ENCODE peak calls at places on chromosomes 6 and 20, in five cellular contexts. One of them, this sample, is unnamed. For H3K4me1, the result is how much of the 10 kb centered on the place peaks cover.

GRCh38 chr6:170235726-170236125 is 55.2 kb downstream of the DLL1 start:
- DNase-seq in small intestine: no peak
- DNase-seq in adrenal gland: no peak
- DNase-seq in astrocyte: no peak
- DNase-seq in tibial nerve: no peak
- DNase-seq in this sample: no peak

GRCh38 chr20:62048821-62049291 is 16.8 kb downstream of the TAF4 start:
- DNase-seq in adrenal gland: peak
- DNase-seq in small intestine: no peak
- DNase-seq in astrocyte: no peak
- DNase-seq in tibial nerve: no peak
- DNase-seq in this sample: no peak

GRCh38 chr6:84764332-84765049 is at the start of gene TBX18:
- DNase-seq in small intestine: peak
- DNase-seq in astrocyte: peak
- DNase-seq in tibial nerve: peak
- DNase-seq in adrenal gland: peak
- DNase-seq in this sample: peak

GRCh38 chr6:27829453-27830211 is 82.6 kb downstream of the OR2B2 start:
- DNase-seq in adrenal gland: no peak
- DNase-seq in astrocyte: no peak
- DNase-seq in small intestine: no peak
- DNase-seq in tibial nerve: no peak
- DNase-seq in this sample: no peak

GRCh38 chr6:11526156-11526505 is 11.4 kb upstream of the TMEM170B start:
- DNase-seq in small intestine: no peak
- DNase-seq in adrenal gland: no peak
- DNase-seq in tibial nerve: no peak
- DNase-seq in astrocyte: no peak
- DNase-seq in this sample: no peak

GRCh38 chr6:148747493-148748160 is 797 bp downstream of the UST start:
- DNase-seq in small intestine: peak
- DNase-seq in tibial nerve: peak
- DNase-seq in adrenal gland: peak
- DNase-seq in astrocyte: peak
- DNase-seq in this sample: peak

GRCh38 chr20:47241345-47241781 is 115.1 kb downstream of the ZMYND8 start:
- DNase-seq in tibial nerve: no peak
- DNase-seq in small intestine: peak
- DNase-seq in astrocyte: peak
- DNase-seq in adrenal gland: no peak
- DNase-seq in this sample: no peak

GRCh38 chr6:5950448-5950847 is 56.3 kb downstream of the NRN1 start:
- DNase-seq in tibial nerve: no peak
- DNase-seq in small intestine: no peak
- DNase-seq in astrocyte: peak
- DNase-seq in adrenal gland: no peak
- DNase-seq in this sample: no peak

GRCh38 chr6:154386848-154387717 is 30.5 kb upstream of the IPCEF1 start:
- DNase-seq in astrocyte: peak
- DNase-seq in adrenal gland: no peak
- DNase-seq in small intestine: peak
- DNase-seq in tibial nerve: no peak
- DNase-seq in this sample: no peak

GRCh38 chr6:4164456-4164855 is 29.1 kb upstream of the ECI2 start:
- DNase-seq in astrocyte: no peak
- DNase-seq in tibial nerve: no peak
- DNase-seq in adrenal gland: peak
- DNase-seq in small intestine: no peak
- DNase-seq in this sample: no peak

GRCh38 chr6:4344317-4344899 is 209.0 kb upstream of the ECI2 start:
- DNase-seq in astrocyte: no peak
- DNase-seq in small intestine: no peak
- DNase-seq in adrenal gland: no peak
- DNase-seq in tibial nerve: no peak
- DNase-seq in this sample: no peak

GRCh38 chr20:48238326-48238725 is 453.0 kb upstream of the SULF2 start:
- DNase-seq in adrenal gland: peak
- DNase-seq in small intestine: no peak
- DNase-seq in tibial nerve: no peak
- DNase-seq in astrocyte: peak
- DNase-seq in this sample: no peak

GRCh38 chr6:99467509-99468106 is 42.5 kb upstream of the PNISR start:
- DNase-seq in small intestine: peak
- DNase-seq in astrocyte: peak
- DNase-seq in adrenal gland: no peak
- DNase-seq in tibial nerve: no peak
- DNase-seq in this sample: no peak

GRCh38 chr20:62289898-62290297 is 12.9 kb upstream of the ADRM1 start:
- DNase-seq in adrenal gland: no peak
- DNase-seq in small intestine: no peak
- DNase-seq in tibial nerve: no peak
- DNase-seq in astrocyte: no peak
- DNase-seq in this sample: no peak

GRCh38 chr6:19906161-19906560 is 69.0 kb downstream of the ID4 start:
- DNase-seq in adrenal gland: no peak
- DNase-seq in tibial nerve: no peak
- DNase-seq in astrocyte: peak
- DNase-seq in small intestine: no peak
- DNase-seq in this sample: no peak

GRCh38 chr6:7504041-7504440 is 37.4 kb upstream of the DSP start:
- DNase-seq in small intestine: no peak
- DNase-seq in tibial nerve: no peak
- DNase-seq in adrenal gland: no peak
- DNase-seq in astrocyte: no peak
- DNase-seq in this sample: no peak

GRCh38 chr20:54231006-54231405 is 23.1 kb downstream of the PFDN4 start:
- DNase-seq in adrenal gland: no peak
- DNase-seq in tibial nerve: no peak
- DNase-seq in small intestine: no peak
- DNase-seq in astrocyte: no peak
- DNase-seq in this sample: no peak

GRCh38 chr6:5749016-5749665 is 257.6 kb downstream of the NRN1 start:
- DNase-seq in adrenal gland: no peak
- DNase-seq in small intestine: no peak
- DNase-seq in astrocyte: no peak
- DNase-seq in tibial nerve: no peak
- DNase-seq in this sample: no peak

GRCh38 chr6:100678027-100678426 is 203.1 kb downstream of the ASCC3 start:
- DNase-seq in tibial nerve: no peak
- DNase-seq in small intestine: peak
- DNase-seq in adrenal gland: no peak
- DNase-seq in astrocyte: no peak
- DNase-seq in this sample: no peak

GRCh38 chr20:34578521-34579147 is 20.1 kb downstream of the MAP1LC3A start:
- DNase-seq in tibial nerve: no peak
- DNase-seq in small intestine: no peak
- DNase-seq in adrenal gland: no peak
- DNase-seq in astrocyte: no peak
- DNase-seq in this sample: no peak

GRCh38 chr20:47883186-47883585 is 97.9 kb upstream of the SULF2 start:
- DNase-seq in astrocyte: no peak
- DNase-seq in small intestine: no peak
- DNase-seq in adrenal gland: no peak
- DNase-seq in tibial nerve: no peak
- DNase-seq in this sample: no peak

GRCh38 chr20:4216142-4216735 is 200.9 kb upstream of the RNF24 start:
- DNase-seq in tibial nerve: no peak
- DNase-seq in astrocyte: peak
- DNase-seq in small intestine: no peak
- DNase-seq in adrenal gland: no peak
- DNase-seq in this sample: no peak

GRCh38 chr20:34829191-34829590 is 3.7 kb upstream of the NCOA6 start:
- DNase-seq in tibial nerve: no peak
- DNase-seq in adrenal gland: no peak
- DNase-seq in astrocyte: no peak
- DNase-seq in small intestine: no peak
- DNase-seq in this sample: no peak

GRCh38 chr6:21527731-21528130 is 65.8 kb upstream of the SOX4 start:
- DNase-seq in small intestine: no peak
- DNase-seq in tibial nerve: no peak
- DNase-seq in astrocyte: no peak
- DNase-seq in adrenal gland: no peak
- DNase-seq in this sample: no peak

GRCh38 chr6:6414946-6415345 is 94.5 kb upstream of the F13A1 start:
- DNase-seq in adrenal gland: no peak
- DNase-seq in astrocyte: no peak
- DNase-seq in small intestine: no peak
- DNase-seq in tibial nerve: no peak
- DNase-seq in this sample: no peak

GRCh38 chr20:24112360-24112759 is 123.8 kb upstream of the GGTLC1 start:
- DNase-seq in tibial nerve: no peak
- DNase-seq in adrenal gland: no peak
- DNase-seq in small intestine: no peak
- DNase-seq in astrocyte: no peak
- DNase-seq in this sample: no peak

GRCh38 chr20:61205769-61206168 is 46.3 kb upstream of the CDH4 start:
- DNase-seq in astrocyte: no peak
- DNase-seq in adrenal gland: no peak
- DNase-seq in tibial nerve: no peak
- DNase-seq in small intestine: no peak
- DNase-seq in this sample: no peak

GRCh38 chr20:38094373-38094775 is 60.8 kb downstream of the RPRD1B start:
- DNase-seq in adrenal gland: peak
- DNase-seq in small intestine: peak
- DNase-seq in astrocyte: peak
- DNase-seq in tibial nerve: peak
- DNase-seq in this sample: no peak

GRCh38 chr6:137415834-137416190 is 78.4 kb downstream of the OLIG3 start:
- DNase-seq in small intestine: no peak
- DNase-seq in astrocyte: no peak
- DNase-seq in tibial nerve: no peak
- DNase-seq in adrenal gland: no peak
- DNase-seq in this sample: no peak

DNA sequence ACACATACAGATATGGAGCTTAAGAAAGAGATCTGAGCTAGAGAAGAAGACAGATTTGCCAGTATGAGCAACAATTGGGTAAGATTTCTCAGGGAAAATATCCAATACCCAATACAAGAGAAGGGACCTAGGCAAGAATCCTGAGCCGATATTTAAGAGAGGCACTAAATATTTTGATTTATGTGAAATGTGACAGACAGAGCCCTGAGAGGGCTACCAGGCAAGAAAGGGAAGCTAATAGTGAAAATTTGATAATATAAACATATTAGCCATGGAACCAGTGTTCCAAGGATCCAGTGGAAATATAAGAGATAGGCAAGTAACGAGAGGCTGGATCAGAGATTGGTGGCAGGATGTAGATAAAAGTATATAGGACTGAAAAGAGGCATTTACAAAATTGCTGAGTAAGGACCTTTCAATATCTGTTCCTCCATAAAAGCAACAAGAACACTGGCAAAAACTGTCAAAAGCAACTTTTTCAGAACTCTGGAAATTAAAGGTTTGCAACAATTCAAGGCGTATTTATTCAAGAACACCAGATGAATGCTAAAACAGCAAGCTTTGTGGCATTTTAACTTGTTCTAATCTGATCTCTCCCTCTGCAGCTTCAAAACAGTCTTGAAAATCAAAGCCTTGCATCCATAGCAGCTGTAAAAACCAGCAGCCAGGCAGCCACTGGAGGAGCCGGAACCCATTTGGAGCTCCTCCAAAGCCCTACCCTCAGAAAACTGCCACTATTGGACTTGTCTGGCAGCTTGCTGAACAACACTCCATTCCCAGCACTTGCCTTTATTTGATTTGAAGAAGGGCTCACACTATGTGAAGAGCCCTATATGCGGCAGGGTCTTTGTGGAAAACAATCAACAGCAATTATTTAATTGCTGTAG is 58.8 kb downstream of the REV3L start:
- DNase-seq in adrenal gland: no peak
- DNase-seq in small intestine: peak
- DNase-seq in astrocyte: peak
- DNase-seq in tibial nerve: no peak
- DNase-seq in this sample: no peak
- H3K4me1 ChIP-seq in adrenal gland: under half
- H3K4me1 ChIP-seq in small intestine: under half
- H3K4me1 ChIP-seq in astrocyte: under half
- H3K4me1 ChIP-seq in tibial nerve: under half
- H3K4me1 ChIP-seq in this sample: under half

GRCh38 chr20:44442298-44443070 is 33.2 kb upstream of the TTPAL start:
- DNase-seq in adrenal gland: peak
- DNase-seq in tibial nerve: no peak
- DNase-seq in astrocyte: no peak
- DNase-seq in small intestine: peak
- DNase-seq in this sample: peak
- H3K27ac ChIP-seq in adrenal gland: peak
- H3K27ac ChIP-seq in tibial nerve: peak
- H3K27ac ChIP-seq in astrocyte: no peak
- H3K27ac ChIP-seq in small intestine: peak
- H3K27ac ChIP-seq in this sample: no peak

DNA sequence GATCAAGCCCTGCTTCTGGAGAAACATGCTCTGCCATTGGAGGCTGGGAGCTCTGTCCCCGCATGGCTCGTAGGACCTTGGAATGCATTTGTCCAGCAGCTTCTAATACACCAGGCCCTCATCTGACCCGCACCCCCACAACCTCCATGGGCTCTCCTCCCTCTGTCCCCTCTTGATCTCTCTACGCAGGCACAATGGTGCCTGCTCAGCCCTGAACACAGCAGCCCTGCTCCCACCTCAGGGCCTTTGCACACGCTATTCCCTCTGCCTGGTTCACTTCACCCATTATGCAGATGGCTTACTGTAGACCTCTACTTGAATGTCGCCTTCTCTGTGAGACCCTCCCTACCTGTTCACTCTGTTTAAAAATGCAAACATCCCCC is 27.0 kb upstream of the PTGIS start:
- DNase-seq in astrocyte: no peak
- DNase-seq in adrenal gland: no peak
- DNase-seq in small intestine: no peak
- DNase-seq in tibial nerve: no peak
- DNase-seq in this sample: no peak
- H3K4me1 ChIP-seq in astrocyte: under half
- H3K4me1 ChIP-seq in adrenal gland: under half
- H3K4me1 ChIP-seq in small intestine: under half
- H3K4me1 ChIP-seq in tibial nerve: under half
- H3K4me1 ChIP-seq in this sample: under half

DNA sequence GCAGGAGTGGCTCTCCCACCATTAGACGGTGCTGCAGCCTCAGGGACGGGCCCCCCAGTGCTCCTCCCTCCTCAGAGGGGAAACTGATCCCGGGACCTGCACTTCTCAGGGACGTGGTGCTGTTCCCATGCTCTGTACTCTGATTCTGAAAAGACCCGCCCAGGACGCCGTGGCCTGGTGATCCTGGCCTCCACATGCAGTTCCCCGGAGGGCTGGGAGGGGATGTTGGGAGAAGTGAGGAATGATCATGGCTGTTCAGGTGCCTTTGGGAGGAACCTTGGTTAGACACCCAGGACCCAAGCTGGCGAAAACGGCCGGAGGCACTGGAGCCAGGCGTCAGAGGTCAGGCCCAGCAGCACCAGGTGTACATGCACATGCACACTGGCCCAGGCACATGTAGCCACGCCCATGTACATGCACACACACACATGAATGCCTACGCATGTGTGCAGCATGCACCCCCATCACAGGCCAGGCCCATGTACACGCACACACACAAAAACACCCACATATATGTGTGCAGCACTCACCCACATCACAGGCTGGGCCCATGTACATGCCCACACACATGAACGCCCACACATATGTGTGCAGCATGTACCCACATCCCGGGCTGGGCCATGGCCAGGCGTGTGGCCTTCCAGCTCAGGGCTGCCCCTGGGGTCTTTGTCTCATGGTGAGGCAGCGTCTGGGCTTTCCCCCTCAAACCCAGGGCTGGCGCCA is 52.6 kb upstream of the DACT2 start:
- DNase-seq in tibial nerve: no peak
- DNase-seq in small intestine: no peak
- DNase-seq in astrocyte: no peak
- DNase-seq in adrenal gland: no peak
- DNase-seq in this sample: no peak
- H3K27ac ChIP-seq in tibial nerve: no peak
- H3K27ac ChIP-seq in small intestine: peak
- H3K27ac ChIP-seq in astrocyte: no peak
- H3K27ac ChIP-seq in adrenal gland: no peak
- H3K27ac ChIP-seq in this sample: no peak